ENCODE peak calls at places on chromosomes 12 and 14, in six cellular contexts. H is cardiac fibroblast; T is KBM-7; U is stimulated activated naive CD8-positive, alpha-beta T cell treated with anti-CD3 and anti-CD28 coated beads, Interleukin-15, Interleukin-2, amounts not matched to agents 100 U/mL and 50 U/mL, for 24 hours; P is lower leg skin; R is fibroblast of pulmonary artery. C is an unnamed sample.

GRCh38 chr14:67722293-67722692 is 20.6 kb downstream of the RDH12 start:
- DNase-seq in T (no peak), U (no peak), R (peak), H (peak), P (no peak), C (peak)

GRCh38 chr14:76091036-76091435 is 60.7 kb upstream of the GPATCH2L start:
- DNase-seq in R (peak), P (peak), T (peak), H (peak), U (no peak), C (peak)

GRCh38 chr12:124823272-124823970 is 40.2 kb downstream of the SCARB1 start:
- DNase-seq in U (no peak), T (no peak), P (no peak), R (no peak), H (no peak), C (no peak)

GRCh38 chr12:120662879-120663278 is 22.5 kb downstream of the CABP1 start:
- DNase-seq in U (no peak), R (no peak), H (no peak), P (no peak), T (peak), C (no peak)

GRCh38 chr12:5797661-5798060 is 147.4 kb downstream of the ANO2 start:
- DNase-seq in R (no peak), U (no peak), T (no peak), H (no peak), P (no peak), C (no peak)

GRCh38 chr14:104136472-104137296 is 1.7 kb upstream of the KIF26A start:
- DNase-seq in H (no peak), T (peak), R (no peak), P (no peak), U (no peak), C (no peak)

GRCh38 chr12:57869919-57870318 is 23.4 kb upstream of the CTDSP2 start:
- DNase-seq in U (no peak), R (no peak), T (no peak), H (no peak), P (no peak), C (no peak)

GRCh38 chr12:118103231-118103600 is 595 bp downstream of the VSIG10 start:
- DNase-seq in R (no peak), H (peak), U (no peak), T (peak), P (no peak), C (peak)

GRCh38 chr12:79071498-79071897 is 206.9 kb downstream of the SYT1 start:
- DNase-seq in U (no peak), P (no peak), T (no peak), H (no peak), R (no peak), C (no peak)

GRCh38 chr12:112586148-112586783 is 167.5 kb downstream of the PTPN11 start:
- DNase-seq in H (no peak), P (no peak), R (no peak), U (no peak), T (no peak), C (no peak)

GRCh38 chr12:132278421-132279183 is 50.8 kb downstream of the GALNT9 start:
- DNase-seq in U (no peak), T (no peak), R (no peak), P (no peak), H (no peak), C (no peak)

GRCh38 chr14:23432102-23432925 is 3.1 kb downstream of the MYH7 start:
- DNase-seq in H (no peak), R (no peak), P (no peak), T (no peak), U (no peak), C (no peak)

GRCh38 chr12:1811281-1811947 is 9.0 kb upstream of the LRTM2 start:
- DNase-seq in U (peak), T (peak), P (no peak), R (peak), H (peak), C (no peak)

GRCh38 chr12:121050725-121051124 is 11.7 kb upstream of the OASL start:
- DNase-seq in T (no peak), H (no peak), P (no peak), R (no peak), U (no peak), C (no peak)

GRCh38 chr14:72679106-72679505 is 214.8 kb downstream of the DPF3 start:
- DNase-seq in P (no peak), U (no peak), T (no peak), H (peak), R (peak), C (peak)

GRCh38 chr14:105050551-105050897 is 14.7 kb downstream of the GPR132 start:
- DNase-seq in R (peak), T (peak), P (no peak), U (no peak), H (peak), C (no peak)

GRCh38 chr12:89081709-89082108 is 270.6 kb downstream of the DUSP6 start:
- DNase-seq in T (no peak), R (no peak), H (no peak), U (no peak), P (no peak), C (no peak)

GRCh38 chr12:25971675-25972035 is 13.2 kb downstream of the RASSF8 start:
- DNase-seq in R (no peak), H (no peak), P (no peak), T (no peak), U (no peak), C (peak)

GRCh38 chr14:70934502-70935134 is 27.4 kb downstream of the PCNX1 start:
- DNase-seq in T (no peak), H (peak), R (peak), P (no peak), U (no peak), C (peak)

GRCh38 chr12:124207617-124208016 is 87.3 kb upstream of the RFLNA start:
- DNase-seq in H (peak), T (no peak), R (peak), P (no peak), U (no peak), C (no peak)

GRCh38 chr14:92323031-92323915 is at the start of gene SLC24A4:
- DNase-seq in U (peak), T (no peak), P (no peak), R (no peak), H (no peak), C (no peak)

GRCh38 chr12:13198921-13199320 is 2.4 kb downstream of the EMP1 start:
- DNase-seq in U (no peak), P (no peak), H (peak), R (peak), T (no peak), C (peak)

GRCh38 chr12:26651566-26652188 is 181.3 kb downstream of the ITPR2 start:
- DNase-seq in P (no peak), U (peak), R (peak), T (peak), H (peak), C (peak)

GRCh38 chr14:25233613-25234012 is 183.7 kb upstream of the STXBP6 start:
- DNase-seq in R (no peak), U (no peak), T (no peak), P (no peak), H (no peak), C (no peak)

GRCh38 chr12:116726749-116727148 is 11.1 kb downstream of the SPRING1 start:
- DNase-seq in T (no peak), R (peak), P (no peak), U (no peak), H (peak), C (no peak)

GRCh38 chr12:93107943-93108342 is 178.8 kb upstream of the EEA1 start:
- DNase-seq in H (no peak), R (no peak), U (no peak), T (no peak), P (no peak), C (no peak)

C was measured in fibroblast of the aortic adventitia.